ENCODE peak calls at places on chromosomes 4 and X, in eight cellular contexts. One of them, this sample, is unnamed.

GRCh38 chr4:91057871-91058270 is 930.7 kb downstream of the CCSER1 start:
- DNase-seq in NCI-H1930: no peak
- DNase-seq in NCI-H1694 treated with DMSO at 0.1 percent for 48 hours: no peak
- DNase-seq in NCI-H1092: no peak
- DNase-seq in GM10248: no peak
- DNase-seq in ascending aorta: no peak
- DNase-seq in stimulated activated CD4-positive, alpha-beta T cell treated with anti-CD3 and anti-CD28 coated beads, Interleukin-1b, Interleukin-23, amount 100 ng/mL, for 24 hours: no peak
- DNase-seq in activated CD8-positive, alpha-beta memory T cell treated with anti-CD3 and anti-CD28 coated beads for 1 hour: no peak
- DNase-seq in this sample: no peak

GRCh38 chrX:148020329-148020728 is 39.2 kb downstream of the FMR1NB start:
- DNase-seq in NCI-H1930: no peak
- DNase-seq in NCI-H1694 treated with DMSO at 0.1 percent for 48 hours: no peak
- DNase-seq in NCI-H1092: no peak
- DNase-seq in GM10248: no peak
- DNase-seq in ascending aorta: no peak
- DNase-seq in stimulated activated CD4-positive, alpha-beta T cell treated with anti-CD3 and anti-CD28 coated beads, Interleukin-1b, Interleukin-23, amount 100 ng/mL, for 24 hours: no peak
- DNase-seq in activated CD8-positive, alpha-beta memory T cell treated with anti-CD3 and anti-CD28 coated beads for 1 hour: no peak
- DNase-seq in this sample: no peak

GRCh38 chr4:37008199-37008598 is 236.3 kb upstream of the NWD2 start:
- DNase-seq in NCI-H1930: no peak
- DNase-seq in NCI-H1694 treated with DMSO at 0.1 percent for 48 hours: no peak
- DNase-seq in NCI-H1092: no peak
- DNase-seq in GM10248: no peak
- DNase-seq in ascending aorta: no peak
- DNase-seq in stimulated activated CD4-positive, alpha-beta T cell treated with anti-CD3 and anti-CD28 coated beads, Interleukin-1b, Interleukin-23, amount 100 ng/mL, for 24 hours: no peak
- DNase-seq in activated CD8-positive, alpha-beta memory T cell treated with anti-CD3 and anti-CD28 coated beads for 1 hour: no peak
- DNase-seq in this sample: no peak

GRCh38 chr4:184805462-184806245 is 20.1 kb downstream of the ACSL1 start:
- DNase-seq in NCI-H1930: no peak
- DNase-seq in NCI-H1694 treated with DMSO at 0.1 percent for 48 hours: peak; percentile 44
- DNase-seq in NCI-H1092: no peak
- DNase-seq in GM10248: peak; percentile 36
- DNase-seq in ascending aorta: no peak
- DNase-seq in stimulated activated CD4-positive, alpha-beta T cell treated with anti-CD3 and anti-CD28 coated beads, Interleukin-1b, Interleukin-23, amount 100 ng/mL, for 24 hours: no peak
- DNase-seq in activated CD8-positive, alpha-beta memory T cell treated with anti-CD3 and anti-CD28 coated beads for 1 hour: no peak
- DNase-seq in this sample: no peak

GRCh38 chr4:16457944-16458343 is 231.7 kb upstream of the TAPT1 start:
- DNase-seq in NCI-H1930: no peak
- DNase-seq in NCI-H1694 treated with DMSO at 0.1 percent for 48 hours: no peak
- DNase-seq in NCI-H1092: no peak
- DNase-seq in GM10248: no peak
- DNase-seq in ascending aorta: no peak
- DNase-seq in stimulated activated CD4-positive, alpha-beta T cell treated with anti-CD3 and anti-CD28 coated beads, Interleukin-1b, Interleukin-23, amount 100 ng/mL, for 24 hours: no peak
- DNase-seq in activated CD8-positive, alpha-beta memory T cell treated with anti-CD3 and anti-CD28 coated beads for 1 hour: no peak
- DNase-seq in this sample: no peak

GRCh38 chr4:142909908-142910307 is 63.8 kb upstream of the INPP4B start:
- DNase-seq in NCI-H1930: no peak
- DNase-seq in NCI-H1694 treated with DMSO at 0.1 percent for 48 hours: no peak
- DNase-seq in NCI-H1092: no peak
- DNase-seq in GM10248: no peak
- DNase-seq in ascending aorta: no peak
- DNase-seq in stimulated activated CD4-positive, alpha-beta T cell treated with anti-CD3 and anti-CD28 coated beads, Interleukin-1b, Interleukin-23, amount 100 ng/mL, for 24 hours: no peak
- DNase-seq in activated CD8-positive, alpha-beta memory T cell treated with anti-CD3 and anti-CD28 coated beads for 1 hour: no peak
- DNase-seq in this sample: no peak

GRCh38 chrX:31057291-31057690 is 14.6 kb downstream of the FTHL17 start:
- DNase-seq in NCI-H1930: no peak
- DNase-seq in NCI-H1694 treated with DMSO at 0.1 percent for 48 hours: no peak
- DNase-seq in NCI-H1092: no peak
- DNase-seq in GM10248: no peak
- DNase-seq in ascending aorta: no peak
- DNase-seq in stimulated activated CD4-positive, alpha-beta T cell treated with anti-CD3 and anti-CD28 coated beads, Interleukin-1b, Interleukin-23, amount 100 ng/mL, for 24 hours: no peak
- DNase-seq in activated CD8-positive, alpha-beta memory T cell treated with anti-CD3 and anti-CD28 coated beads for 1 hour: no peak
- DNase-seq in this sample: no peak

GRCh38 chrX:124931241-124931640 is 388.4 kb upstream of the TEX13C start:
- DNase-seq in NCI-H1930: no peak
- DNase-seq in NCI-H1694 treated with DMSO at 0.1 percent for 48 hours: no peak
- DNase-seq in NCI-H1092: no peak
- DNase-seq in GM10248: no peak
- DNase-seq in ascending aorta: no peak
- DNase-seq in stimulated activated CD4-positive, alpha-beta T cell treated with anti-CD3 and anti-CD28 coated beads, Interleukin-1b, Interleukin-23, amount 100 ng/mL, for 24 hours: no peak
- DNase-seq in activated CD8-positive, alpha-beta memory T cell treated with anti-CD3 and anti-CD28 coated beads for 1 hour: no peak
- DNase-seq in this sample: no peak

GRCh38 chr4:5168891-5169290 is 117.6 kb downstream of the STK32B start:
- DNase-seq in NCI-H1930: no peak
- DNase-seq in NCI-H1694 treated with DMSO at 0.1 percent for 48 hours: no peak
- DNase-seq in NCI-H1092: no peak
- DNase-seq in GM10248: no peak
- DNase-seq in ascending aorta: no peak
- DNase-seq in stimulated activated CD4-positive, alpha-beta T cell treated with anti-CD3 and anti-CD28 coated beads, Interleukin-1b, Interleukin-23, amount 100 ng/mL, for 24 hours: no peak
- DNase-seq in activated CD8-positive, alpha-beta memory T cell treated with anti-CD3 and anti-CD28 coated beads for 1 hour: no peak
- DNase-seq in this sample: no peak

GRCh38 chrX:84729809-84730208 is 227.6 kb upstream of the HDX start:
- DNase-seq in NCI-H1930: peak; percentile 0
- DNase-seq in NCI-H1694 treated with DMSO at 0.1 percent for 48 hours: peak; percentile 21
- DNase-seq in NCI-H1092: peak; percentile 1
- DNase-seq in GM10248: peak; percentile 26
- DNase-seq in ascending aorta: no peak
- DNase-seq in stimulated activated CD4-positive, alpha-beta T cell treated with anti-CD3 and anti-CD28 coated beads, Interleukin-1b, Interleukin-23, amount 100 ng/mL, for 24 hours: no peak
- DNase-seq in activated CD8-positive, alpha-beta memory T cell treated with anti-CD3 and anti-CD28 coated beads for 1 hour: no peak
- DNase-seq in this sample: no peak

GRCh38 chr4:48141048-48141447 is 7.0 kb upstream of the TXK start:
- DNase-seq in NCI-H1930: no peak
- DNase-seq in NCI-H1694 treated with DMSO at 0.1 percent for 48 hours: peak; percentile 23
- DNase-seq in NCI-H1092: peak; percentile 7
- DNase-seq in GM10248: peak; percentile 41
- DNase-seq in ascending aorta: no peak
- DNase-seq in stimulated activated CD4-positive, alpha-beta T cell treated with anti-CD3 and anti-CD28 coated beads, Interleukin-1b, Interleukin-23, amount 100 ng/mL, for 24 hours: no peak
- DNase-seq in activated CD8-positive, alpha-beta memory T cell treated with anti-CD3 and anti-CD28 coated beads for 1 hour: no peak
- DNase-seq in this sample: peak; percentile 28

GRCh38 chr4:45946699-45947098 is 177.2 kb downstream of the GABRG1 start:
- DNase-seq in NCI-H1930: no peak
- DNase-seq in NCI-H1694 treated with DMSO at 0.1 percent for 48 hours: no peak
- DNase-seq in NCI-H1092: no peak
- DNase-seq in GM10248: no peak
- DNase-seq in ascending aorta: no peak
- DNase-seq in stimulated activated CD4-positive, alpha-beta T cell treated with anti-CD3 and anti-CD28 coated beads, Interleukin-1b, Interleukin-23, amount 100 ng/mL, for 24 hours: no peak
- DNase-seq in activated CD8-positive, alpha-beta memory T cell treated with anti-CD3 and anti-CD28 coated beads for 1 hour: no peak
- DNase-seq in this sample: no peak

GRCh38 chrX:132900631-132901030 is 57.8 kb downstream of the HS6ST2 start:
- DNase-seq in NCI-H1930: no peak
- DNase-seq in NCI-H1694 treated with DMSO at 0.1 percent for 48 hours: no peak
- DNase-seq in NCI-H1092: no peak
- DNase-seq in GM10248: no peak
- DNase-seq in ascending aorta: no peak
- DNase-seq in stimulated activated CD4-positive, alpha-beta T cell treated with anti-CD3 and anti-CD28 coated beads, Interleukin-1b, Interleukin-23, amount 100 ng/mL, for 24 hours: no peak
- DNase-seq in activated CD8-positive, alpha-beta memory T cell treated with anti-CD3 and anti-CD28 coated beads for 1 hour: no peak
- DNase-seq in this sample: no peak

GRCh38 chr4:147655639-147656038 is 28.3 kb downstream of the PRMT9 start:
- DNase-seq in NCI-H1930: no peak
- DNase-seq in NCI-H1694 treated with DMSO at 0.1 percent for 48 hours: no peak
- DNase-seq in NCI-H1092: no peak
- DNase-seq in GM10248: no peak
- DNase-seq in ascending aorta: no peak
- DNase-seq in stimulated activated CD4-positive, alpha-beta T cell treated with anti-CD3 and anti-CD28 coated beads, Interleukin-1b, Interleukin-23, amount 100 ng/mL, for 24 hours: no peak
- DNase-seq in activated CD8-positive, alpha-beta memory T cell treated with anti-CD3 and anti-CD28 coated beads for 1 hour: no peak
- DNase-seq in this sample: no peak

GRCh38 chr4:122765702-122766352 is 33.3 kb downstream of the BBS12 start:
- DNase-seq in NCI-H1930: no peak
- DNase-seq in NCI-H1694 treated with DMSO at 0.1 percent for 48 hours: no peak
- DNase-seq in NCI-H1092: no peak
- DNase-seq in GM10248: no peak
- DNase-seq in ascending aorta: no peak
- DNase-seq in stimulated activated CD4-positive, alpha-beta T cell treated with anti-CD3 and anti-CD28 coated beads, Interleukin-1b, Interleukin-23, amount 100 ng/mL, for 24 hours: no peak
- DNase-seq in activated CD8-positive, alpha-beta memory T cell treated with anti-CD3 and anti-CD28 coated beads for 1 hour: no peak
- DNase-seq in this sample: no peak

GRCh38 chr4:127965803-127966175 is 583 bp downstream of the ABHD18 start:
- DNase-seq in NCI-H1930: peak; percentile 23
- DNase-seq in NCI-H1694 treated with DMSO at 0.1 percent for 48 hours: peak; percentile 6
- DNase-seq in NCI-H1092: peak; percentile 26
- DNase-seq in GM10248: peak; percentile 76
- DNase-seq in ascending aorta: no peak
- DNase-seq in stimulated activated CD4-positive, alpha-beta T cell treated with anti-CD3 and anti-CD28 coated beads, Interleukin-1b, Interleukin-23, amount 100 ng/mL, for 24 hours: peak; percentile 47
- DNase-seq in activated CD8-positive, alpha-beta memory T cell treated with anti-CD3 and anti-CD28 coated beads for 1 hour: peak; percentile 32
- DNase-seq in this sample: peak; percentile 16

GRCh38 chr4:150039790-150040189 is 38.5 kb upstream of the DCLK2 start:
- DNase-seq in NCI-H1930: no peak
- DNase-seq in NCI-H1694 treated with DMSO at 0.1 percent for 48 hours: peak; percentile 67
- DNase-seq in NCI-H1092: no peak
- DNase-seq in GM10248: no peak
- DNase-seq in ascending aorta: no peak
- DNase-seq in stimulated activated CD4-positive, alpha-beta T cell treated with anti-CD3 and anti-CD28 coated beads, Interleukin-1b, Interleukin-23, amount 100 ng/mL, for 24 hours: no peak
- DNase-seq in activated CD8-positive, alpha-beta memory T cell treated with anti-CD3 and anti-CD28 coated beads for 1 hour: no peak
- DNase-seq in this sample: no peak

GRCh38 chrX:16931371-16931770 is 15.1 kb upstream of the REPS2 start:
- DNase-seq in NCI-H1930: no peak
- DNase-seq in NCI-H1694 treated with DMSO at 0.1 percent for 48 hours: no peak
- DNase-seq in NCI-H1092: no peak
- DNase-seq in GM10248: no peak
- DNase-seq in ascending aorta: no peak
- DNase-seq in stimulated activated CD4-positive, alpha-beta T cell treated with anti-CD3 and anti-CD28 coated beads, Interleukin-1b, Interleukin-23, amount 100 ng/mL, for 24 hours: no peak
- DNase-seq in activated CD8-positive, alpha-beta memory T cell treated with anti-CD3 and anti-CD28 coated beads for 1 hour: no peak
- DNase-seq in this sample: no peak

GRCh38 chr4:37422102-37422501 is 177.6 kb downstream of the NWD2 start:
- DNase-seq in NCI-H1930: no peak
- DNase-seq in NCI-H1694 treated with DMSO at 0.1 percent for 48 hours: no peak
- DNase-seq in NCI-H1092: no peak
- DNase-seq in GM10248: no peak
- DNase-seq in ascending aorta: no peak
- DNase-seq in stimulated activated CD4-positive, alpha-beta T cell treated with anti-CD3 and anti-CD28 coated beads, Interleukin-1b, Interleukin-23, amount 100 ng/mL, for 24 hours: no peak
- DNase-seq in activated CD8-positive, alpha-beta memory T cell treated with anti-CD3 and anti-CD28 coated beads for 1 hour: no peak
- DNase-seq in this sample: no peak

GRCh38 chr4:176814770-176815169 is 22.0 kb upstream of the VEGFC start:
- DNase-seq in NCI-H1930: no peak
- DNase-seq in NCI-H1694 treated with DMSO at 0.1 percent for 48 hours: no peak
- DNase-seq in NCI-H1092: no peak
- DNase-seq in GM10248: no peak
- DNase-seq in ascending aorta: no peak
- DNase-seq in stimulated activated CD4-positive, alpha-beta T cell treated with anti-CD3 and anti-CD28 coated beads, Interleukin-1b, Interleukin-23, amount 100 ng/mL, for 24 hours: no peak
- DNase-seq in activated CD8-positive, alpha-beta memory T cell treated with anti-CD3 and anti-CD28 coated beads for 1 hour: no peak
- DNase-seq in this sample: no peak

GRCh38 chr4:122764808-122765189 is 32.3 kb downstream of the BBS12 start:
- DNase-seq in NCI-H1930: no peak
- DNase-seq in NCI-H1694 treated with DMSO at 0.1 percent for 48 hours: no peak
- DNase-seq in NCI-H1092: no peak
- DNase-seq in GM10248: peak; percentile 16
- DNase-seq in ascending aorta: no peak
- DNase-seq in stimulated activated CD4-positive, alpha-beta T cell treated with anti-CD3 and anti-CD28 coated beads, Interleukin-1b, Interleukin-23, amount 100 ng/mL, for 24 hours: no peak
- DNase-seq in activated CD8-positive, alpha-beta memory T cell treated with anti-CD3 and anti-CD28 coated beads for 1 hour: no peak
- DNase-seq in this sample: no peak

GRCh38 chrX:132622130-132622529 is 133.3 kb upstream of the MBNL3 start:
- DNase-seq in NCI-H1930: no peak
- DNase-seq in NCI-H1694 treated with DMSO at 0.1 percent for 48 hours: no peak
- DNase-seq in NCI-H1092: no peak
- DNase-seq in GM10248: no peak
- DNase-seq in ascending aorta: no peak
- DNase-seq in stimulated activated CD4-positive, alpha-beta T cell treated with anti-CD3 and anti-CD28 coated beads, Interleukin-1b, Interleukin-23, amount 100 ng/mL, for 24 hours: peak; percentile 28
- DNase-seq in activated CD8-positive, alpha-beta memory T cell treated with anti-CD3 and anti-CD28 coated beads for 1 hour: no peak
- DNase-seq in this sample: no peak

GRCh38 chrX:150765237-150765636 is 72.0 kb downstream of the MTMR1 start:
- DNase-seq in NCI-H1930: no peak
- DNase-seq in NCI-H1694 treated with DMSO at 0.1 percent for 48 hours: no peak
- DNase-seq in NCI-H1092: no peak
- DNase-seq in GM10248: no peak
- DNase-seq in ascending aorta: no peak
- DNase-seq in stimulated activated CD4-positive, alpha-beta T cell treated with anti-CD3 and anti-CD28 coated beads, Interleukin-1b, Interleukin-23, amount 100 ng/mL, for 24 hours: no peak
- DNase-seq in activated CD8-positive, alpha-beta memory T cell treated with anti-CD3 and anti-CD28 coated beads for 1 hour: no peak
- DNase-seq in this sample: no peak